ENCODE peak calls at places on chromosomes 6 and 20, in nine cellular contexts. J is CD8-positive, alpha-beta memory T cell; I is spleen; W is breast epithelium; L is mammary epithelial cell; B is GM23248; O is A549; P is CD4-positive, CD25-positive, alpha-beta regulatory T cell; K is BE2C. R is an unnamed sample. For H3K9me3, the result is how much of the 10 kb centered on the place peaks cover.

GRCh38 chr20:61940491-61940890 is 125.2 kb downstream of the TAF4 start:
- DNase-seq in J (no peak), I (no peak), W (no peak), L (no peak), B (no peak), O (no peak), P (no peak), K (no peak), R (no peak)

GRCh38 chr6:139699335-139699734 is 324.9 kb upstream of the CITED2 start:
- DNase-seq in J (no peak), I (no peak), W (no peak), L (peak), B (peak), O (no peak), P (no peak), K (no peak), R (no peak)

GRCh38 chr6:55293116-55293515 is 34.2 kb upstream of the GFRAL start:
- DNase-seq in J (no peak), I (no peak), W (no peak), L (no peak), B (peak), O (no peak), P (no peak), K (peak), R (no peak)

GRCh38 chr20:61478094-61478493 is 226.0 kb downstream of the CDH4 start:
- DNase-seq in J (no peak), I (no peak), W (no peak), L (no peak), B (peak), O (no peak), P (no peak), K (no peak), R (no peak)

GRCh38 chr6:82040405-82041221 is 206.9 kb downstream of the IBTK start:
- DNase-seq in J (no peak), I (no peak), W (no peak), L (peak), B (peak), O (peak), P (no peak), K (peak), R (no peak)

GRCh38 chr6:128696651-128697391 is 176.4 kb upstream of the PTPRK start:
- DNase-seq in J (no peak), I (no peak), W (no peak), L (peak), B (peak), O (peak), P (no peak), K (no peak), R (no peak)

GRCh38 chr6:2999621-3000455 is at the start of gene NQO2:
- DNase-seq in J (peak), I (peak), W (peak), L (no peak), B (peak), O (peak), P (peak), K (peak), R (peak)

GRCh38 chr6:143408151-143408786 is 42.2 kb downstream of the ADAT2 start:
- DNase-seq in J (no peak), I (no peak), W (no peak), L (peak), B (no peak), O (no peak), P (no peak), K (no peak), R (no peak)

GRCh38 chr6:151067684-151068596 is 171.8 kb upstream of the AKAP12 start:
- DNase-seq in J (no peak), I (no peak), W (peak), L (peak), B (peak), O (peak), P (no peak), K (peak), R (no peak)

GRCh38 chr6:74752303-74752702 is 453.6 kb downstream of the COL12A1 start:
- DNase-seq in J (no peak), I (no peak), W (no peak), L (no peak), B (no peak), O (no peak), P (no peak), K (no peak), R (no peak)

GRCh38 chr20:13006825-13007224 is 1.9 kb upstream of the SPTLC3 start:
- DNase-seq in J (no peak), I (no peak), W (no peak), L (peak), B (peak), O (no peak), P (no peak), K (no peak), R (no peak)

GRCh38 chr6:137134483-137134882 is 39.0 kb downstream of the IL22RA2 start:
- DNase-seq in J (no peak), I (no peak), W (no peak), L (no peak), B (no peak), O (no peak), P (no peak), K (no peak), R (no peak)

GRCh38 chr6:109874621-109875020 is 103.5 kb upstream of the GPR6 start:
- DNase-seq in J (no peak), I (no peak), W (no peak), L (no peak), B (no peak), O (no peak), P (no peak), K (no peak), R (no peak)

GRCh38 chr6:10413850-10414765 is 766 bp downstream of the TFAP2A start:
- DNase-seq in J (no peak), I (no peak), W (no peak), L (peak), B (peak), O (peak), P (no peak), K (no peak), R (no peak)

GRCh38 chr6:13465734-13466133 is 21.7 kb downstream of the GFOD1 start:
- DNase-seq in J (no peak), I (no peak), W (no peak), L (peak), B (peak), O (no peak), P (no peak), K (no peak), R (no peak)

GRCh38 chr6:30915591-30915946 is 1.5 kb downstream of the VARS2 start:
- DNase-seq in J (no peak), I (no peak), W (no peak), L (peak), B (peak), O (peak), P (peak), K (peak), R (no peak)

GRCh38 chr6:37308084-37308817 is 45.5 kb upstream of the RNF8 start:
- DNase-seq in J (no peak), I (no peak), W (no peak), L (no peak), B (peak), O (no peak), P (no peak), K (no peak), R (no peak)

GRCh38 chr20:30484009-30484748 is 773.3 kb upstream of the DEFB115 start:
- DNase-seq in J (no peak), I (peak), W (no peak), L (no peak), B (no peak), O (no peak), P (no peak), K (no peak), R (no peak)

GRCh38 chr6:92906385-92906784 is 513.0 kb downstream of the EPHA7 start:
- DNase-seq in J (no peak), I (no peak), W (no peak), L (no peak), B (no peak), O (no peak), P (no peak), K (no peak), R (no peak)

GRCh38 chr6:82131441-82131840 is 116.1 kb downstream of the IBTK start:
- DNase-seq in J (no peak), I (no peak), W (no peak), L (no peak), B (no peak), O (no peak), P (no peak), K (no peak), R (no peak)

GRCh38 chr20:50111120-50111828 is 1.7 kb downstream of the UBE2V1 start:
- DNase-seq in J (no peak), I (no peak), W (no peak), L (peak), B (peak), O (no peak), P (no peak), K (peak), R (no peak)

GRCh38 chr6:22308939-22309338 is 12.1 kb upstream of the PRL start:
- DNase-seq in J (no peak), I (no peak), W (no peak), L (no peak), B (no peak), O (no peak), P (no peak), K (no peak), R (no peak)

GRCh38 chr6:22318404-22318803 is 21.6 kb upstream of the PRL start:
- DNase-seq in J (no peak), I (no peak), W (no peak), L (no peak), B (no peak), O (no peak), P (no peak), K (no peak), R (no peak)

GRCh38 chr6:22313796-22314195 is 17.0 kb upstream of the PRL start:
- DNase-seq in J (no peak), I (no peak), W (no peak), L (no peak), B (no peak), O (no peak), P (no peak), K (no peak), R (no peak)
- H3K9me3 ChIP-seq in J (under half), I (under half), W (under half), L (under half), B (under half), O (under half), P (under half), K (under half), R (under half)

GRCh38 chr6:21522773-21523490 is 70.6 kb upstream of the SOX4 start:
- DNase-seq in J (no peak), I (no peak), W (no peak), L (no peak), B (no peak), O (peak), P (no peak), K (peak), R (no peak)
- H3K9me3 ChIP-seq in J (under half), I (under half), W (under half), L (under half), B (under half), O (under half), P (under half), K (under half), R (under half)

GRCh38 chr6:51139841-51140462 is 321.3 kb downstream of the TFAP2B start:
- DNase-seq in J (no peak), I (no peak), W (peak), L (no peak), B (no peak), O (no peak), P (no peak), K (no peak), R (no peak)
- H3K9me3 ChIP-seq in J (under half), I (under half), W (under half), L (under half), B (under half), O (under half), P (under half), K (under half), R (under half)

DNA sequence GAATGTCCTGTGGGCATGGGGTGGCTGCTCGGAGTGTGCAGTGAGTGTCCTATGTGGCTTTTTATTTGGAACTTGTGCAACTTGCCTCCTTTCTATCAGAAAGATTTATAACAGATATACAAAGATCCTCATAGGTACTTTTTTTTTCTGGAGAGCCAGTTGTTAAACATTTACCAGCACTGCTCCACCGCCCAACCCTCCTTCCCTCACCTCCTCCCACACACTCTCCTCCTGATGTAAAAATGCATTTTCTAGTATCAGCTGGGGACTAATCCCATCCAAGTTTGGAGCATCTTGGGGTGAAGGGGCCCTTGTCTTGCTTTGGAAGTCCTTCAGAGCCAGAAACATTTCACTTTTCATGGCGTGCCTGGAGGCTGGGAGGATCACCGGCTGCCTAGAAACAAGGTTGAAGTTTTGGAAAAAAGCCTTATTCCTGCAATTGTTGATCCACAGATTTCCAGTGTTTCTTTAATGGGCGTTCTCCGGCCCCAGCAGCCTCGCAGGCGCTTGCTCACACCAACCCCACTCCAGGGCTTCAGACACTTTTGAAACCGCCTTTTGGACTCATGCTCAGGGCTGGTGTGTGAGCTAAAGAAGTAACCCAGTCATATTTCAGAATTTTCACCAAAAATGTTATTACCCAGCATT is 165.1 kb upstream of the AFDN start:
- DNase-seq in J (no peak), I (peak), W (no peak), L (no peak), B (no peak), O (no peak), P (no peak), K (no peak), R (no peak)
- H3K9me3 ChIP-seq in J (under half), I (under half), W (under half), L (under half), B (under half), O (under half), P (under half), K (under half), R (under half)

GRCh38 chr20:56271974-56272373 is 23.4 kb downstream of the MC3R start:
- DNase-seq in J (no peak), I (no peak), W (no peak), L (no peak), B (no peak), O (no peak), P (no peak), K (no peak), R (no peak)

GRCh38 chr20:56273491-56273890 is 25.0 kb downstream of the MC3R start:
- DNase-seq in J (no peak), I (no peak), W (no peak), L (no peak), B (no peak), O (no peak), P (no peak), K (no peak), R (no peak)

GRCh38 chr20:56268536-56268935 is 20.0 kb downstream of the MC3R start:
- DNase-seq in J (no peak), I (no peak), W (no peak), L (no peak), B (no peak), O (no peak), P (no peak), K (no peak), R (no peak)

GRCh38 chr20:56278205-56278604 is 29.7 kb downstream of the MC3R start:
- DNase-seq in J (no peak), I (no peak), W (no peak), L (no peak), B (no peak), O (no peak), P (no peak), K (no peak), R (no peak)

DNA sequence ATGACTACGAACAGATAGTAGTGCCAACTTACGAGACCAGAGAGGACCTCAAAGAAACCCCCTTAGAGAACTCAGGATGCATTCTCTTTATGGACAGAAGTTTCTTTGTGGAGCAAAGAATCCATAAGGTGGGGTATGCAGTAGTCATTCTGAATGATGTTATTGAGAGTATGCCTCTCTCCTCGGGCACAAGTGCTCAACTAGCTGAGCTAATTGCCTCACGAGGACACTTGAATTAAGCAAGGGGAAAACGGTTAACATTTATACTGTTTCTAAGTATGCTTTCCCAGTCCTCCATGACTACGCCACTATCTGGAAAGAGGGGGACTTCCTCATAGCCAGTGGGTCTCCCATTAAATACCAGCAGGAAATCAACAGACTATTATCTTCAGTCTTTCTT is 25.6 kb downstream of the MC3R start:
- DNase-seq in J (no peak), I (no peak), W (no peak), L (no peak), B (no peak), O (no peak), P (no peak), K (no peak), R (no peak)
- H3K9me3 ChIP-seq in J (under half), I (under half), W (under half), L (under half), B (under half), O (under half), P (under half), K (under half), R (under half)

GRCh38 chr6:22653980-22654610 is 84.7 kb downstream of the HDGFL1 start:
- DNase-seq in J (no peak), I (no peak), W (no peak), L (peak), B (no peak), O (no peak), P (no peak), K (no peak), R (no peak)
- H3K9me3 ChIP-seq in J (under half), I (under half), W (under half), L (under half), B (under half), O (under half), P (under half), K (under half), R (under half)

GRCh38 chr6:79813143-79813542 is 134.2 kb downstream of the ELOVL4 start:
- DNase-seq in J (no peak), I (no peak), W (no peak), L (no peak), B (no peak), O (no peak), P (no peak), K (no peak), R (no peak)
- H3K9me3 ChIP-seq in J (under half), I (under half), W (under half), L (under half), B (under half), O (under half), P (under half), K (under half), R (under half)

GRCh38 chr20:10221022-10221421 is 2.4 kb downstream of the SNAP25 start:
- DNase-seq in J (no peak), I (no peak), W (no peak), L (no peak), B (no peak), O (no peak), P (no peak), K (no peak), R (no peak)
- H3K9me3 ChIP-seq in J (under half), I (under half), W (under half), L (under half), B (under half), O (under half), P (under half), K (under half), R (under half)

GRCh38 chr20:56245761-56246160 is 2.8 kb upstream of the MC3R start:
- DNase-seq in J (no peak), I (no peak), W (no peak), L (peak), B (peak), O (no peak), P (no peak), K (no peak), R (no peak)

GRCh38 chr20:56247954-56248782 is at the start of gene MC3R:
- DNase-seq in J (no peak), I (no peak), W (peak), L (peak), B (peak), O (peak), P (peak), K (peak), R (no peak)

GRCh38 chr20:56249244-56249955 is 868 bp downstream of the MC3R start:
- DNase-seq in J (no peak), I (no peak), W (no peak), L (no peak), B (peak), O (peak), P (no peak), K (peak), R (no peak)

GRCh38 chr20:56244259-56244658 is 4.3 kb upstream of the MC3R start:
- DNase-seq in J (no peak), I (no peak), W (no peak), L (no peak), B (no peak), O (no peak), P (no peak), K (no peak), R (no peak)
- H3K9me3 ChIP-seq in J (under half), I (under half), W (under half), L (under half), B (under half), O (under half), P (under half), K (under half), R (under half)

GRCh38 chr6:170093276-170093657 is 197.6 kb downstream of the DLL1 start:
- DNase-seq in J (no peak), I (no peak), W (no peak), L (no peak), B (no peak), O (no peak), P (no peak), K (no peak), R (no peak)
- H3K9me3 ChIP-seq in J (under half), I (under half), W (under half), L (under half), B (under half), O (under half), P (under half), K (under half), R (under half)

R was measured in T-helper 17 cell.